ENCODE peak calls at places on chromosomes 6 and 20, in seven cellular contexts. T is stimulated activated CD4-positive, alpha-beta T cell treated with anti-CD3 and anti-CD28 coated beads, Interleukin-4, amount 100 ng/mL, for 48 hours; E is RWPE1; L is NCI-H446; X is cardiac muscle cell; Y is AG09319; V is body of pancreas. Z is an unnamed sample.
A peak's percentile ranks its signal among the peaks of the same experiment; 100 is the strongest.

GRCh38 chr6:17705428-17705777 is 1.3 kb downstream of the NUP153 start:
- DNase-seq in T (no peak), E (peak; percentile 86), L (peak; percentile 45), X (peak; percentile 84), Y (no peak), V (peak; percentile 70), Z (no peak)

GRCh38 chr6:43803783-43804549 is 34.0 kb downstream of the VEGFA start:
- DNase-seq in T (no peak), E (no peak), L (no peak), X (peak; percentile 31), Y (no peak), V (peak; percentile 77), Z (no peak)

GRCh38 chr6:127080081-127080480 is 38.4 kb upstream of the RSPO3 start:
- DNase-seq in T (no peak), E (no peak), L (no peak), X (no peak), Y (no peak), V (no peak), Z (no peak)

GRCh38 chr6:91042656-91043055 is 455.8 kb upstream of the MAP3K7 start:
- DNase-seq in T (no peak), E (no peak), L (no peak), X (no peak), Y (no peak), V (no peak), Z (no peak)

GRCh38 chr6:110581682-110582081 is 105.3 kb upstream of the SLC22A16 start:
- DNase-seq in T (no peak), E (peak; percentile 15), L (no peak), X (no peak), Y (no peak), V (no peak), Z (no peak)

GRCh38 chr6:56573142-56573541 is 69.5 kb downstream of the DST start:
- DNase-seq in T (no peak), E (no peak), L (no peak), X (no peak), Y (no peak), V (no peak), Z (no peak)

GRCh38 chr6:27816906-27817305 is 95.3 kb downstream of the OR2B2 start:
- DNase-seq in T (no peak), E (no peak), L (no peak), X (no peak), Y (no peak), V (no peak), Z (no peak)

GRCh38 chr6:2684059-2684749 is 66.5 kb downstream of the MYLK4 start:
- DNase-seq in T (no peak), E (peak; percentile 83), L (no peak), X (peak; percentile 55), Y (no peak), V (no peak), Z (no peak)

GRCh38 chr20:31835977-31836852 is 9.2 kb downstream of the FOXS1 start:
- DNase-seq in T (no peak), E (peak; percentile 97), L (peak; percentile 78), X (peak; percentile 94), Y (peak; percentile 67), V (peak; percentile 70), Z (peak; percentile 12)

GRCh38 chr6:72286911-72287311 is 335.0 kb upstream of the KCNQ5 start:
- DNase-seq in T (no peak), E (peak; percentile 5), L (no peak), X (peak; percentile 69), Y (peak; percentile 4), V (no peak), Z (no peak)

GRCh38 chr20:61756446-61756845 is 309.2 kb downstream of the TAF4 start:
- DNase-seq in T (no peak), E (no peak), L (no peak), X (no peak), Y (no peak), V (no peak), Z (no peak)

GRCh38 chr20:25270829-25271251 is 23.0 kb downstream of the PYGB start:
- DNase-seq in T (no peak), E (no peak), L (no peak), X (no peak), Y (no peak), V (no peak), Z (no peak)

GRCh38 chr20:52473171-52473570 is 281.6 kb upstream of the ZFP64 start:
- DNase-seq in T (no peak), E (no peak), L (no peak), X (no peak), Y (no peak), V (no peak), Z (no peak)

GRCh38 chr20:22675337-22675736 is 91.0 kb upstream of the FOXA2 start:
- DNase-seq in T (no peak), E (no peak), L (no peak), X (no peak), Y (no peak), V (no peak), Z (no peak)

GRCh38 chr6:36873612-36874011 is 991 bp downstream of the PPIL1 start:
- DNase-seq in T (no peak), E (no peak), L (no peak), X (no peak), Y (no peak), V (no peak), Z (no peak)

GRCh38 chr6:113629940-113630339 is 227.2 kb upstream of the MARCKS start:
- DNase-seq in T (no peak), E (no peak), L (no peak), X (no peak), Y (no peak), V (no peak), Z (no peak)

GRCh38 chr6:136959471-136959891 is 37.4 kb downstream of the SLC35D3 start:
- DNase-seq in T (no peak), E (no peak), L (no peak), X (no peak), Y (no peak), V (peak; percentile 45), Z (no peak)

GRCh38 chr20:32731882-32732266 is 11.4 kb downstream of the COMMD7 start:
- DNase-seq in T (no peak), E (no peak), L (no peak), X (peak; percentile 42), Y (no peak), V (peak; percentile 22), Z (no peak)

GRCh38 chr6:117711369-117711768 is 36.1 kb downstream of the NUS1 start:
- DNase-seq in T (no peak), E (no peak), L (no peak), X (no peak), Y (no peak), V (no peak), Z (no peak)

GRCh38 chr20:36775196-36775595 is 1.6 kb upstream of the DSN1 start:
- DNase-seq in T (no peak), E (no peak), L (no peak), X (no peak), Y (no peak), V (no peak), Z (no peak)

GRCh38 chr20:25205277-25206062 is 10.0 kb downstream of the ENTPD6 start:
- DNase-seq in T (no peak), E (no peak), L (no peak), X (no peak), Y (no peak), V (no peak), Z (no peak)

GRCh38 chr6:160069050-160069454 is 52.6 kb upstream of the SLC22A1 start:
- DNase-seq in T (no peak), E (no peak), L (no peak), X (no peak), Y (no peak), V (no peak), Z (no peak)

GRCh38 chr6:42368156-42368555 is 83.6 kb downstream of the TRERF1 start:
- DNase-seq in T (peak; percentile 37), E (no peak), L (no peak), X (no peak), Y (no peak), V (no peak), Z (peak; percentile 88)

GRCh38 chr6:15504581-15505350 is 158.1 kb downstream of the DTNBP1 start:
- DNase-seq in T (no peak), E (peak; percentile 50), L (peak; percentile 95), X (peak; percentile 98), Y (peak; percentile 92), V (peak; percentile 64), Z (no peak)

GRCh38 chr20:19909696-19910095 is 107.5 kb upstream of the NAA20 start:
- DNase-seq in T (no peak), E (no peak), L (no peak), X (peak; percentile 41), Y (no peak), V (peak; percentile 60), Z (no peak)

GRCh38 chr6:158460602-158461092 is 99.2 kb upstream of the TMEM181 start:
- DNase-seq in T (no peak), E (peak; percentile 30), L (no peak), X (peak; percentile 33), Y (peak; percentile 78), V (no peak), Z (no peak)

GRCh38 chr20:19779634-19780033 is 21.6 kb downstream of the RIN2 start:
- DNase-seq in T (no peak), E (no peak), L (no peak), X (no peak), Y (no peak), V (no peak), Z (no peak)

GRCh38 chr20:3889489-3890409 is 562 bp downstream of the PANK2 start:
- DNase-seq in T (peak; percentile 34), E (peak; percentile 31), L (peak; percentile 38), X (no peak), Y (no peak), V (peak; percentile 37), Z (peak; percentile 76)

GRCh38 chr6:22030730-22031619 is 265.9 kb downstream of the PRL start:
- DNase-seq in T (no peak), E (no peak), L (no peak), X (peak; percentile 61), Y (no peak), V (no peak), Z (no peak)